ENCODE peak calls at places on chromosomes 4 and X, in four cellular contexts. J is HL-60, Q is pancreas, W is PC-9. L is an unnamed sample.

GRCh38 chrX:108261541-108262218 is 170.1 kb downstream of the ATG4A start:
- DNase-seq in W (no peak), Q (no peak), J (no peak), L (peak)

GRCh38 chrX:151970661-151971060 is 3.8 kb downstream of the GABRE start:
- DNase-seq in W (peak), J (peak), Q (peak), L (peak)

GRCh38 chrX:154495472-154495922 is 5.1 kb upstream of the SLC10A3 start:
- DNase-seq in Q (no peak), J (no peak), W (no peak), L (no peak)

GRCh38 chr4:80876810-80877209 is 153.7 kb upstream of the BMP3 start:
- DNase-seq in Q (no peak), J (no peak), W (no peak), L (no peak)

GRCh38 chr4:125735107-125735506 is 420.4 kb downstream of the FAT4 start:
- DNase-seq in Q (no peak), W (peak), J (no peak), L (peak)

GRCh38 chr4:184807797-184808718 is 17.7 kb downstream of the ACSL1 start:
- DNase-seq in J (no peak), Q (no peak), W (peak), L (peak)

GRCh38 chr4:128825226-128825625 is 15.7 kb downstream of the JADE1 start:
- DNase-seq in Q (no peak), W (peak), J (no peak), L (no peak)

GRCh38 chr4:150598906-150599305 is 17.0 kb downstream of the MAB21L2 start:
- DNase-seq in Q (no peak), J (no peak), W (no peak), L (no peak)

GRCh38 chrX:67693928-67694327 is 150.1 kb downstream of the AR start:
- DNase-seq in Q (no peak), J (no peak), W (no peak), L (no peak)

GRCh38 chrX:127726227-127726626 is 326.0 kb downstream of the ACTRT1 start:
- DNase-seq in J (no peak), W (no peak), Q (no peak), L (no peak)

GRCh38 chr4:172104534-172104933 is 291.3 kb downstream of the GALNTL6 start:
- DNase-seq in Q (no peak), J (no peak), W (no peak), L (no peak)

GRCh38 chr4:8607603-8608481 is 15.3 kb downstream of the CPZ start:
- DNase-seq in W (no peak), Q (no peak), J (no peak), L (no peak)

GRCh38 chr4:53592686-53593641 is 1.7 kb upstream of the LNX1 start:
- DNase-seq in Q (peak), J (no peak), W (peak), L (no peak)

GRCh38 chr4:6152879-6153705 is 47.3 kb downstream of the JAKMIP1 start:
- DNase-seq in W (no peak), J (no peak), Q (no peak), L (no peak)

GRCh38 chr4:1009647-1010521 is 1.5 kb upstream of the FGFRL1 start:
- DNase-seq in W (peak), Q (peak), J (no peak), L (no peak)

GRCh38 chrX:46912673-46913491 is 661 bp downstream of the JADE3 start:
- DNase-seq in W (no peak), J (no peak), Q (peak), L (no peak)

GRCh38 chr4:107808572-107808971 is 16.2 kb upstream of the SGMS2 start:
- DNase-seq in W (no peak), J (no peak), Q (no peak), L (no peak)

GRCh38 chr4:3322059-3322550 is 29.3 kb downstream of the RGS12 start:
- DNase-seq in W (no peak), J (no peak), Q (no peak), L (no peak)

GRCh38 chr4:77002721-77003120 is 53.2 kb downstream of the SEPTIN11 start:
- DNase-seq in W (no peak), Q (no peak), J (no peak), L (no peak)

GRCh38 chrX:81120270-81120935 is 81.3 kb downstream of the HMGN5 start:
- DNase-seq in Q (no peak), J (no peak), W (no peak), L (no peak)

GRCh38 chr4:65021737-65022136 is 612.5 kb upstream of the TECRL start:
- DNase-seq in W (no peak), J (no peak), Q (no peak), L (no peak)

GRCh38 chr4:133000012-133000411 is 149.1 kb upstream of the PCDH10 start:
- DNase-seq in J (no peak), Q (no peak), W (no peak), L (no peak)

GRCh38 chr4:163489929-163490328 is 4.6 kb upstream of the TMA16 start:
- DNase-seq in Q (no peak), W (no peak), J (no peak), L (no peak)

GRCh38 chr4:2269206-2269531 is 7.3 kb upstream of the MXD4 start:
- DNase-seq in W (no peak), J (no peak), Q (no peak), L (no peak)

DNA sequence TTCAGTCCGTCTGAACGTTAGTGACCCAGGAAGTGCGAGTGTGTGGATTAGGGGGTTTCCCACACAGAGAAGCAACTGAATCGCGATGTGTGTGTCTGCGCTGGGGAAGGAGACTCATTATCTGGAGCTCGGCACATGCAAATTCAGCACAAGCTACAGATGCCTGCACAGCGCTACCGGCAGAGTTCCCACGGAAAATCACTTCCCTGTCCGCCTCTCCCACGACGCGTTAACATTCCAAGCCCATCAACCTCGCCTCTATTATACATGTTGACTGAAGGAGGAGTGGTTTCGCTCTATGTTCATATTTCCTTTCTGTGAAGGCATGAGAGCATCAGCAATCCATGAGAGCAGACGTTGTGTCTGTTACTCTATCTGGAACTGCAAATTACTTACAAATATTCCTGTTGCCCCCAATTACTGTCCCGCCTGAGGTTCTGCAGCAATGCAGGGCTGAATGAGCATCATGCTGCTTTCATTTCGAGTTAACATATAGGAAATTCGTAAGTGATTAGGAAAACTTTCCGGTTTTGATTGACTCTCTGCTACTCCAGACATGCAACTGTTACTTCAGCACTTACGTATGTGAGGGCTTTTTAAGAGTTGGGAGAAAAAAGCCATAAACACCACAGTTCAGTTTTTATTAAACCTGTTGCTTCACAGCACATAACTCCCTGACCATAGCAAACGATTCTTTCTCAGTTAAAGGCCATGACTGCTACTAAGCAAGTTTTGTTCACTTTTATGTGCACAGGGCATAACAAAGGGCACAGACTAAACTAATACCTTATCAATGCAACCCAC is 15.0 kb upstream of the MTNR1A start:
- DNase-seq in Q (peak), J (no peak), W (no peak), L (peak)
- H3K4me3 ChIP-seq in Q (peak), J (no peak), W (no peak), L (peak)

GRCh38 chr4:168630445-168631187 is 133.8 kb downstream of the PALLD start:
- DNase-seq in J (no peak), Q (no peak), W (peak), L (no peak)

GRCh38 chr4:168633071-168633470 is 136.2 kb downstream of the PALLD start:
- DNase-seq in J (no peak), W (no peak), Q (no peak), L (no peak)

GRCh38 chr4:168632246-168632832 is 135.5 kb downstream of the PALLD start:
- DNase-seq in J (no peak), Q (no peak), W (no peak), L (no peak)

GRCh38 chr4:168629561-168629960 is 132.7 kb downstream of the PALLD start:
- DNase-seq in J (no peak), W (no peak), Q (no peak), L (no peak)

DNA sequence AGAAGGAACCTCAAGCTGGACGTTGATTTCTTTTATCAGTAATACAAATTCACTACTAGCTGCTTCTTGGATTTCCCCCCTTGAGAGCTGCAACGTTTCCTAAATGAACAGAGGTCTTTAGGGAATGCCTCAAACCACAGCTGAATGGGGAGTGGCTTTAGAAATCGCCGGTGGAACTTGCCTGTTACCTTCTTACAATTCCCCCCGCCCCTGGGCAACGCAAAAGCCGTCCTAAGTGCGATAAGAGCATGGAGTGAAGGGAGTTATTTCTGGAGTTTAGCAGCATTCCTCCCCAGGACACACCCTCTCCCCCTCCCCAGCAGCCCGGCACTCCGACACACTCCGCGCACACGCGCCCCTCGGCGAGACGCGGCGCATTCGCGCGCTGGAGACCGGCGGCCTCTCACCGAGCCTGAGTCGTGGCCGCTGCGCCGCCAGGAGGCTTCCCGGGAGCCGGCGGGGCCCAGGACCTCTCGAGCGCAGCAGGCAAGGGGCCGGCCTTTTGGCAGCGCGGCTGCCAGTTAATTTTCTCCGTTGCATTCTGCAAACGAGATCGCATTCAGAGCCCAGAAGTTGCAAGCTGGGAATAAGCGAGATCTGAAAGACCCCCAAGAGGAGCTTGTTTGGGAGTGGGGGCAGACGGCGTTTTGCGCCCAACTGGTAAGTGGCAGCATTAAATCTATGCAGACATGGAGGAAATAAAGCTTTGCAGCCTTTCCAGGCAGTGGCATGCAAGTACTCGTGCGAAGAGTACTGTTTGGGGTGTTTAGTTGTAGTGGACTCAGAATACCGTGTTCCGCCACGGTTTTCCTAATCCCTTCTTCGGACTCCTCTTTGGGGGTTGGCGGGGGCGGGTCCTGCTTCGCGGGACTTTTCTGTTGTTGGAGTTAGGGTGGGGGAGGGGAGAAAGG is 134.6 kb downstream of the PALLD start:
- DNase-seq in J (no peak), Q (peak), W (peak), L (no peak)
- TF ChIP-seq CTCF in J (no peak), Q (no peak), W (no peak), L (peak)

GRCh38 chrX:19886375-19886774 is 1.0 kb downstream of the SH3KBP1 start:
- DNase-seq in W (no peak), Q (no peak), J (no peak), L (no peak)

GRCh38 chrX:19888419-19888879 is 1.0 kb upstream of the SH3KBP1 start:
- DNase-seq in Q (no peak), J (no peak), W (peak), L (peak)

GRCh38 chrX:19889582-19890342 is 2.4 kb upstream of the SH3KBP1 start:
- DNase-seq in W (peak), J (no peak), Q (no peak), L (peak)

GRCh38 chrX:19885732-19886131 is 1.7 kb downstream of the SH3KBP1 start:
- DNase-seq in J (no peak), W (no peak), Q (no peak), L (no peak)

DNA sequence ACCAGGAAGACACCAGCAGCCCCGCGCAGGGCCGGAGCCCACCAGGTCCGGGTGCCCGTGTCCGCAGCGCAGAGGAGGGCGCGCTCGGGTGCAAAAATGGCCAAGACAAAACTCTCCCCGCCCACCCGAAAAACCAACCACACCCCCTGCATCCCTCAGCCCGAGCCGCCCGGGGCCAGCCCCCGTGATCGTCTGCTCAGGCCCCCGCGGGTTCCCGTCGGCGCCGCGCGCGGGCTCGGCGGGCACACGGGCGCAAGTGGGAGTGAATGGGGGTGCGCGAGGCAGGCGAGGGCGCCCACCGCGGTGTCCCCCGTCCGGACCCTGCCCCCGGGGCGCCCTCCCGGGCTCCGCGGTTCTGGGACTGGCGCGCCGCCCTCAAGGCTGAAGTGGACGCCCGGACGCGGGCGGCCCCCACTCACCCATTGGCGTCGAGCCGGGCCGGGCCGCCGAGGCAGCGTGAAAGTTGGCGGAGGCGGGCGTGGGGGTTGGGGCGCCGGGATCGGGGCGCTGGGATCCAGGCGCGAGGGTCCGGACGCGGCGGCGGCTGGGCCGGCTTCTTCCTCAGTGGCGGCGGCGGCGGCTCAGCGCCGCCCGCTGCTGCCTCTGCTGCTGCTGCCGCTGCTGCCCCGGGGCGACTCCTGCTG is 390 bp downstream of the SH3KBP1 start:
- DNase-seq in W (no peak), J (no peak), Q (peak), L (no peak)
- H3K27ac ChIP-seq in W (peak), J (peak), Q (no peak), L (no peak)

DNA sequence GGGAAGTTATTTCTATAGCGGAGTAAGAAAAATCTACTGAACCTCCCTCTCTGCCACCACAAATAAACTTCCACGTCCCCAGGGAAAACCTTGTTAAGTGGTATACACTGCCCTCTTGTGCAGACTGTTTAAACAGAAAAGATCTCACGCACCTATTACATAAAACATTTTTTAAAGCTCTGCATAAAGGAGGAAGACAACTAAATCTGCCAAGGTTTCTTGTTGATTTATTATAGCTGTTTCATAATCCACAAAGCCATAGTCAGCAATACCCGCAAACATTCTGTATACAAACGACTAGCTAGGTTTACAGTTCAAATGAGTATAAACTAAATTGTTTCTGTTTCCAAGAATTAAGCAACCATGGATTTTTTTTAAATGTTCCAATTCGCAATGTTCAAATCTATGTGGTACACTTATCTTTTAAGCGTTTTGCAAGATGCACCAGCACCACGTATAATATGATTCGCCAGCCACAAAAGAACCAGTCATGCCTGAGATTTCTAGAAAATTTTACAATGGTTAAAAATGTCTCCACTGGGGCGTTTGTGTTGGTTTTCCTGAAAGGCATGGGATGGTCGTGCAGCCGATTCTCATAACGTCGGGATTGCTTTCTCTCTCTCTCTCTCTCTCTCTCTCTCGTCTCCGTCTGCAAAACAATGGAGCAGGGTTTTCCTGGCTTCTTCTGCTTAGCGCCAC is 164.6 kb downstream of the PRKX start:
- DNase-seq in W (no peak), Q (no peak), J (no peak), L (peak)
- H3K4me3 ChIP-seq in W (no peak), Q (peak), J (no peak), L (peak)

GRCh38 chr4:74044676-74045075 is 6.2 kb upstream of the CXCL3 start:
- DNase-seq in Q (no peak), J (no peak), W (peak), L (no peak)

GRCh38 chr4:74045247-74045646 is 6.8 kb upstream of the CXCL3 start:
- DNase-seq in J (no peak), Q (no peak), W (no peak), L (no peak)

GRCh38 chr4:74045772-74046171 is 7.3 kb upstream of the CXCL3 start:
- DNase-seq in W (no peak), Q (no peak), J (no peak), L (no peak)

GRCh38 chr4:74041418-74041817 is 2.9 kb upstream of the CXCL3 start:
- DNase-seq in W (no peak), J (no peak), Q (no peak), L (no peak)

GRCh38 chr4:74042681-74043080 is 4.2 kb upstream of the CXCL3 start:
- DNase-seq in J (no peak), Q (no peak), W (no peak), L (no peak)
- TF ChIP-seq CTCF in J (no peak), Q (no peak), W (no peak), L (no peak)